ENCODE peak calls at places on chromosomes 16 and 17, in nine cellular contexts. D is cardiac muscle cell, X is omental fat pad, Y is uterus, F is fibroblast of pulmonary artery, V is left ventricle myocardium inferior, G is natural killer cell, N is lung, I is heart left ventricle. O is an unnamed sample.

GRCh38 chr17:57911021-57911420 is 44.2 kb downstream of the CUEDC1 start:
- DNase-seq in D (no peak), X (no peak), Y (no peak), F (no peak), V (no peak), G (no peak), N (no peak), I (no peak), O (no peak)

GRCh38 chr17:31371511-31372097 is 19.9 kb upstream of the RAB11FIP4 start:
- DNase-seq in D (no peak), X (no peak), Y (no peak), F (peak), V (no peak), G (no peak), N (no peak), I (no peak), O (no peak)

GRCh38 chr16:1105888-1106620 is 10.0 kb upstream of the C1QTNF8 start:
- DNase-seq in D (peak), X (no peak), Y (peak), F (peak), V (peak), G (no peak), N (peak), I (peak), O (no peak)

GRCh38 chr17:7711356-7711755 is 6.2 kb upstream of the DNAH2 start:
- DNase-seq in D (no peak), X (no peak), Y (no peak), F (no peak), V (no peak), G (no peak), N (no peak), I (no peak), O (peak)

GRCh38 chr17:40243756-40244155 is 24.7 kb downstream of the WIPF2 start:
- DNase-seq in D (no peak), X (no peak), Y (no peak), F (no peak), V (no peak), G (no peak), N (no peak), I (no peak), O (no peak)

GRCh38 chr17:14165672-14166071 is 71.0 kb downstream of the CDRT15 start:
- DNase-seq in D (no peak), X (no peak), Y (no peak), F (no peak), V (no peak), G (no peak), N (no peak), I (no peak), O (no peak)

GRCh38 chr16:84209989-84210388 is 19.0 kb downstream of the ADAD2 start:
- DNase-seq in D (no peak), X (no peak), Y (no peak), F (no peak), V (no peak), G (no peak), N (no peak), I (no peak), O (no peak)

GRCh38 chr16:85316321-85316919 is 204.1 kb upstream of the CIBAR2 start:
- DNase-seq in D (peak), X (no peak), Y (no peak), F (peak), V (peak), G (peak), N (peak), I (peak), O (no peak)

GRCh38 chr17:17575360-17576251 is 15.9 kb downstream of the PEMT start:
- DNase-seq in D (no peak), X (no peak), Y (peak), F (no peak), V (no peak), G (no peak), N (no peak), I (no peak), O (no peak)

GRCh38 chr16:4067262-4068001 is 48.8 kb downstream of the ADCY9 start:
- DNase-seq in D (no peak), X (no peak), Y (no peak), F (no peak), V (no peak), G (no peak), N (no peak), I (no peak), O (no peak)

GRCh38 chr16:23691483-23692189 is 12.9 kb downstream of the PLK1 start:
- DNase-seq in D (no peak), X (no peak), Y (no peak), F (peak), V (no peak), G (no peak), N (no peak), I (no peak), O (no peak)

GRCh38 chr17:74200112-74200511 is 3.4 kb upstream of the RPL38 start:
- DNase-seq in D (no peak), X (no peak), Y (no peak), F (no peak), V (no peak), G (no peak), N (no peak), I (no peak), O (no peak)
- TF ChIP-seq CTCF in D (no peak), X (no peak), Y (no peak), F (no peak), V (no peak), G (no peak), N (no peak), I (no peak), O (no peak)

DNA sequence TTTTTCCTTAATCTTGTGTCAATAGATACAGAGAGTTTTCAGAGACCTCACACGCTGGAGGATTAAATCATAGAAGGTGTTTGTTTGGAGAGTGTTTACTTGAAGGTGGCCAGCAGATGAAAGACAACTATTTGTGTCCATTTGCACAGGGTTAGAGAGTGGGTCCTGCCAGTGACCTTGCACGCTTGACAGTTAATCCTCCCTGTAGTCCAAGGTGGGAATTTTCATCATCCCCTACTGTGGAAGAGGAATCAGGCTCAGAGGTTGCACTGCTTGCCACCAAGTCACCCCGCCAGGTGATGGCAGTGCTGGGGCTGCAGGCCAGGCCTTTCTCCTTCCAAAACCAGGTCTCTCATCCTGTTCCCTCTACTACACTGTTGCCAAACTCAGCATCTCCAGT is 12.3 kb downstream of the CDH1 start:
- DNase-seq in D (no peak), X (no peak), Y (no peak), F (no peak), V (no peak), G (no peak), N (no peak), I (no peak), O (no peak)
- TF ChIP-seq CTCF in D (no peak), X (no peak), Y (no peak), F (no peak), V (no peak), G (no peak), N (no peak), I (no peak), O (no peak)

GRCh38 chr17:49494937-49495841 is at the start of gene NGFR:
- DNase-seq in D (peak), X (no peak), Y (peak), F (no peak), V (peak), G (peak), N (no peak), I (peak), O (no peak)
- TF ChIP-seq CTCF in D (no peak), X (no peak), Y (no peak), F (no peak), V (no peak), G (no peak), N (no peak), I (no peak), O (peak)

GRCh38 chr16:88763502-88764053 is 21.4 kb downstream of the PIEZO1 start:
- DNase-seq in D (peak), X (no peak), Y (no peak), F (no peak), V (no peak), G (no peak), N (peak), I (no peak), O (no peak)
- TF ChIP-seq CTCF in D (no peak), X (no peak), Y (no peak), F (no peak), V (no peak), G (no peak), N (no peak), I (no peak), O (no peak)

GRCh38 chr17:16013943-16014407 is 14.4 kb downstream of the TTC19 start:
- DNase-seq in D (peak), X (no peak), Y (no peak), F (peak), V (no peak), G (no peak), N (no peak), I (no peak), O (no peak)
- TF ChIP-seq CTCF in D (peak), X (no peak), Y (peak), F (peak), V (peak), G (no peak), N (peak), I (peak), O (peak)

DNA sequence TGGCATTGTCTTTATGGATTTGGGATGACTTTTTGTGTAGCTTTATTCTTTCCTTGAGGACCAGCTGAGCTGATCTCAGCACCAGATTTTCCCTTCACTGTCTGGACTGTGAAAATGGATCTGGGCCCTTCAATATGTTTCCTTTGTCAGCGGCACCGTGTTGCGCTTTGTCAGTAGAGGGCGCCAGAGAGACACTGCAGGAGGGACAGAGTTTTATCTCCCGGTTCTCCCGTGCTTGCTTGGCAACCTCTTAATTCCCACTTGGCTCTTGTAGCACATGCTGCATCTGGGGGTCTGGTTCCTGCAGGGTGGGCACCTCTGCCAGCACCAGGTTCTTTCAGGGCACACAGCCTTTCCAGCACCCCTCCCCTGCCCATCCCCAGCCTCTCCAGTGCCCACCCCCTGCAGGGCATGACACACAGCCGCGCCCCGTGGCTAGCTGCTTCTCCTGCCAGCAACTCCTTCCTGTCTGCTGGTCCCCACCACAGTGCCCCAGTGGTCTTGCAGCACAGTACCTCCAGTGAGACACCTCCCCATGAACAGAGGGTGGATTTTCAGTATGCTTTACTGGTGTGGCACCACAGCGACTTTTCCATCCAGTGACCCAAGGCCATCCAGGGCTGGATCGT is 19.6 kb downstream of the OR1D5 start:
- DNase-seq in D (no peak), X (no peak), Y (no peak), F (no peak), V (no peak), G (no peak), N (no peak), I (no peak), O (peak)
- TF ChIP-seq CTCF in D (no peak), X (no peak), Y (no peak), F (peak), V (no peak), G (peak), N (no peak), I (peak), O (peak)